ENCODE peak calls at places on chromosomes 7 and 10, in ten cellular contexts. A, Q, V, R, W, F, S, C, Y and I are unnamed samples.

GRCh38 chr7:114574384-114574783 is 159.8 kb downstream of the FOXP2 start:
- DNase-seq in A (no peak), Q (no peak), V (no peak), R (no peak), W (no peak), F (no peak), S (no peak), C (no peak), Y (peak; percentile 70), I (peak; percentile 92)

GRCh38 chr7:70455925-70456324 is 676.0 kb upstream of the GALNT17 start:
- DNase-seq in A (no peak), Q (no peak), V (no peak), R (no peak), W (no peak), F (peak; percentile 49), S (no peak), C (no peak), Y (no peak), I (no peak)

GRCh38 chr10:121326905-121327304 is 271.3 kb downstream of the FGFR2 start:
- DNase-seq in A (no peak), Q (peak; percentile 24), V (no peak), R (no peak), W (no peak), F (no peak), S (no peak), C (no peak), Y (no peak), I (peak; percentile 94)

GRCh38 chr10:99945286-99945685 is 64.5 kb downstream of the DNMBP start:
- DNase-seq in A (no peak), Q (peak; percentile 59), V (no peak), R (no peak), W (no peak), F (no peak), S (peak; percentile 70), C (no peak), Y (peak; percentile 93), I (peak; percentile 83)

GRCh38 chr7:131161103-131161502 is 166.6 kb upstream of the MKLN1 start:
- DNase-seq in A (no peak), Q (no peak), V (no peak), R (no peak), W (no peak), F (no peak), S (no peak), C (no peak), Y (peak; percentile 30), I (no peak)

GRCh38 chr7:82810558-82811259 is 352.0 kb downstream of the PCLO start:
- DNase-seq in A (no peak), Q (peak; percentile 35), V (no peak), R (peak; percentile 65), W (no peak), F (peak; percentile 88), S (peak; percentile 40), C (no peak), Y (peak; percentile 89), I (peak; percentile 62)

GRCh38 chr7:36357054-36357453 is 32.6 kb upstream of the ANLN start:
- DNase-seq in A (no peak), Q (no peak), V (no peak), R (no peak), W (no peak), F (no peak), S (no peak), C (no peak), Y (no peak), I (no peak)

GRCh38 chr10:23493711-23494110 is 54.8 kb downstream of the OTUD1 start:
- DNase-seq in A (no peak), Q (no peak), V (no peak), R (no peak), W (no peak), F (no peak), S (no peak), C (no peak), Y (no peak), I (no peak)

GRCh38 chr10:125261491-125262186 is 101.3 kb upstream of the CTBP2 start:
- DNase-seq in A (no peak), Q (no peak), V (no peak), R (no peak), W (no peak), F (no peak), S (no peak), C (no peak), Y (no peak), I (no peak)

GRCh38 chr7:105219771-105220160 is 169.0 kb downstream of the SRPK2 start:
- DNase-seq in A (no peak), Q (peak; percentile 80), V (no peak), R (no peak), W (no peak), F (no peak), S (no peak), C (no peak), Y (peak; percentile 79), I (peak; percentile 99)

GRCh38 chr7:37690206-37690605 is 6.6 kb downstream of the GPR141 start:
- DNase-seq in A (no peak), Q (no peak), V (no peak), R (no peak), W (no peak), F (no peak), S (no peak), C (no peak), Y (no peak), I (no peak)

GRCh38 chr10:132698761-132699391 is 87.1 kb downstream of the NKX6-2 start:
- DNase-seq in A (no peak), Q (no peak), V (no peak), R (no peak), W (no peak), F (no peak), S (no peak), C (peak; percentile 7), Y (no peak), I (no peak)

GRCh38 chr7:51256916-51257315 is 59.7 kb downstream of the COBL start:
- DNase-seq in A (no peak), Q (no peak), V (no peak), R (no peak), W (no peak), F (no peak), S (no peak), C (no peak), Y (no peak), I (no peak)

GRCh38 chr10:27783660-27784059 is 38.0 kb upstream of the MKX start:
- DNase-seq in A (no peak), Q (peak; percentile 41), V (no peak), R (no peak), W (no peak), F (peak; percentile 55), S (no peak), C (no peak), Y (peak; percentile 63), I (peak; percentile 49)

GRCh38 chr10:73886085-73886529 is 11.8 kb upstream of the CAMK2G start:
- DNase-seq in A (peak; percentile 83), Q (peak; percentile 85), V (peak; percentile 54), R (peak; percentile 50), W (peak; percentile 39), F (peak; percentile 67), S (peak; percentile 81), C (peak; percentile 58), Y (peak; percentile 83), I (peak; percentile 72)

GRCh38 chr10:26725837-26726727 is 28.6 kb downstream of the PDSS1 start:
- DNase-seq in A (no peak), Q (peak; percentile 55), V (peak; percentile 38), R (no peak), W (no peak), F (peak; percentile 74), S (peak; percentile 60), C (peak; percentile 51), Y (peak; percentile 69), I (peak; percentile 55)

GRCh38 chr7:107208046-107208458 is 39.2 kb downstream of the HBP1 start:
- DNase-seq in A (no peak), Q (no peak), V (no peak), R (no peak), W (no peak), F (peak; percentile 19), S (no peak), C (no peak), Y (peak; percentile 42), I (no peak)

GRCh38 chr7:162583-163297 is 29.6 kb upstream of the FAM20C start:
- DNase-seq in A (peak; percentile 15), Q (no peak), V (no peak), R (no peak), W (no peak), F (no peak), S (no peak), C (no peak), Y (no peak), I (no peak)